ENCODE peak calls at places on chromosomes 12 and 14, in six cellular contexts. O is heart right ventricle, V is AG09309, N is endothelial cell, M is amniotic stem cell, E is nephron progenitor cell. L is an unnamed sample.

GRCh38 chr12:114826233-114826632 is 142.3 kb upstream of the TBX3 start:
- DNase-seq in O (no peak), V (no peak), N (no peak), M (no peak), E (no peak), L (no peak)

GRCh38 chr14:64465856-64466554 is 706 bp downstream of the AKAP5 start:
- DNase-seq in O (no peak), V (peak; percentile 2), N (peak; percentile 49), M (peak; percentile 62), E (peak; percentile 35), L (no peak)

GRCh38 chr14:36515896-36516718 is 3.9 kb downstream of the NKX2-1 start:
- DNase-seq in O (no peak), V (no peak), N (no peak), M (no peak), E (no peak), L (no peak)

GRCh38 chr12:71455028-71455737 is 15.6 kb downstream of the LGR5 start:
- DNase-seq in O (no peak), V (no peak), N (no peak), M (no peak), E (no peak), L (no peak)

GRCh38 chr12:52069410-52070242 is at the start of gene ATG101:
- DNase-seq in O (peak; percentile 88), V (peak; percentile 90), N (peak; percentile 84), M (peak; percentile 92), E (peak; percentile 87), L (peak; percentile 91)

GRCh38 chr14:73741876-73742519 is 27.8 kb upstream of the PNMA1 start:
- DNase-seq in O (no peak), V (no peak), N (no peak), M (no peak), E (no peak), L (no peak)

GRCh38 chr14:62301911-62302310 is 539.7 kb downstream of the SNAPC1 start:
- DNase-seq in O (no peak), V (no peak), N (no peak), M (no peak), E (no peak), L (no peak)

GRCh38 chr12:128942960-128943477 is 89.7 kb downstream of the GLT1D1 start:
- DNase-seq in O (no peak), V (no peak), N (no peak), M (no peak), E (no peak), L (no peak)

GRCh38 chr14:20456971-20457370 is 1.9 kb downstream of the APEX1 start:
- DNase-seq in O (no peak), V (no peak), N (no peak), M (no peak), E (no peak), L (no peak)

GRCh38 chr14:68627868-68628604 is 164.8 kb downstream of the ZFP36L1 start:
- DNase-seq in O (peak; percentile 71), V (no peak), N (peak; percentile 32), M (no peak), E (peak; percentile 66), L (no peak)

GRCh38 chr14:95196268-95196667 is 38.9 kb upstream of the DICER1 start:
- DNase-seq in O (no peak), V (no peak), N (no peak), M (no peak), E (no peak), L (no peak)

GRCh38 chr12:76964784-76965571 is 86.2 kb upstream of the CSRP2 start:
- DNase-seq in O (no peak), V (no peak), N (no peak), M (no peak), E (no peak), L (no peak)

GRCh38 chr14:99231850-99232401 is 40.1 kb downstream of the BCL11B start:
- DNase-seq in O (no peak), V (no peak), N (peak; percentile 65), M (no peak), E (peak; percentile 67), L (no peak)

GRCh38 chr12:94972795-94973194 is 30.7 kb downstream of the NDUFA12 start:
- DNase-seq in O (no peak), V (no peak), N (no peak), M (no peak), E (no peak), L (no peak)

GRCh38 chr12:76033116-76034001 is 1.8 kb upstream of the PHLDA1 start:
- DNase-seq in O (no peak), V (no peak), N (no peak), M (no peak), E (no peak), L (no peak)

GRCh38 chr12:74499192-74499591 is 38.4 kb upstream of the ATXN7L3B start:
- DNase-seq in O (no peak), V (no peak), N (no peak), M (no peak), E (no peak), L (no peak)

GRCh38 chr14:102525213-102526143 is 15.9 kb upstream of the ANKRD9 start:
- DNase-seq in O (no peak), V (no peak), N (no peak), M (peak; percentile 28), E (no peak), L (no peak)

GRCh38 chr14:94196057-94196456 is 21.9 kb downstream of the PPP4R4 start:
- DNase-seq in O (no peak), V (no peak), N (no peak), M (no peak), E (no peak), L (no peak)

GRCh38 chr12:50074936-50075807 is 10.0 kb upstream of the SMARCD1 start:
- DNase-seq in O (peak; percentile 85), V (peak; percentile 43), N (peak; percentile 92), M (peak; percentile 68), E (peak; percentile 94), L (peak; percentile 77)

GRCh38 chr12:45336762-45337596 is 121.1 kb downstream of the ANO6 start:
- DNase-seq in O (no peak), V (peak; percentile 62), N (no peak), M (peak; percentile 51), E (no peak), L (no peak)

GRCh38 chr12:52837781-52838736 is 3.9 kb upstream of the KRT79 start:
- DNase-seq in O (no peak), V (no peak), N (no peak), M (no peak), E (no peak), L (no peak)

GRCh38 chr12:65937181-65937641 is 112.9 kb downstream of the HMGA2 start:
- DNase-seq in O (no peak), V (peak; percentile 83), N (no peak), M (no peak), E (no peak), L (no peak)

GRCh38 chr12:5026342-5026938 is 17.2 kb upstream of the KCNA5 start:
- DNase-seq in O (no peak), V (no peak), N (no peak), M (no peak), E (no peak), L (no peak)

GRCh38 chr12:122452701-122453285 is 30.3 kb upstream of the CLIP1 start:
- DNase-seq in O (no peak), V (no peak), N (no peak), M (no peak), E (no peak), L (no peak)

GRCh38 chr12:14111230-14111865 is 129.9 kb upstream of the GRIN2B start:
- DNase-seq in O (no peak), V (no peak), N (peak; percentile 36), M (no peak), E (peak; percentile 4), L (no peak)

GRCh38 chr12:132354211-132354981 is 25.0 kb upstream of the GALNT9 start:
- DNase-seq in O (no peak), V (no peak), N (no peak), M (no peak), E (no peak), L (no peak)

L was measured in gastrocnemius medialis.